ENCODE peak calls at places on chromosomes 12 and 14, in six cellular contexts. F is dorsolateral prefrontal cortex; L is left cardiac atrium; X is activated CD4-positive, CD25-positive, alpha-beta regulatory T cell treated with anti-CD3 and anti-CD28 coated beads, Interleukin-2, amount 50 U/mL, for 72 hours; A is CD8-positive, alpha-beta memory T cell; G is activated CD8-positive, alpha-beta memory T cell treated with anti-CD3 and anti-CD28 coated beads for 4 hours. W is an unnamed sample.

GRCh38 chr14:66619952-66620351 is 112.0 kb downstream of the GPHN start:
- DNase-seq in L (no peak), A (no peak), G (no peak), F (no peak), X (no peak), W (no peak)

GRCh38 chr12:127343941-127344340 is 923.0 kb upstream of the TMEM132C start:
- DNase-seq in F (no peak), G (no peak), X (no peak), L (no peak), A (no peak), W (no peak)

GRCh38 chr14:92922883-92923743 is at the start of gene CHGA:
- DNase-seq in F (peak), L (peak), A (peak), G (no peak), X (peak), W (no peak)

GRCh38 chr12:101209319-101210302 is at the start of gene SLC5A8:
- DNase-seq in G (no peak), A (no peak), F (no peak), L (no peak), X (no peak), W (no peak)

GRCh38 chr12:28253175-28253641 is 63.0 kb downstream of the CCDC91 start:
- DNase-seq in L (no peak), G (no peak), X (peak), A (no peak), F (no peak), W (no peak)

GRCh38 chr12:90188857-90189256 is 480.2 kb upstream of the ATP2B1 start:
- DNase-seq in F (no peak), A (no peak), L (no peak), X (no peak), G (no peak), W (no peak)

GRCh38 chr12:58502236-58502635 is 418.1 kb downstream of the LRIG3 start:
- DNase-seq in A (no peak), G (no peak), L (no peak), X (no peak), F (no peak), W (no peak)

GRCh38 chr12:41635731-41636130 is 447.6 kb downstream of the PDZRN4 start:
- DNase-seq in A (no peak), L (no peak), G (no peak), X (no peak), F (no peak), W (no peak)

GRCh38 chr14:100104523-100105300 is 39.5 kb downstream of the EVL start:
- DNase-seq in A (no peak), L (no peak), G (no peak), F (no peak), X (no peak), W (no peak)

GRCh38 chr12:111451649-111452129 is 46.0 kb downstream of the SH2B3 start:
- DNase-seq in L (no peak), X (no peak), A (no peak), F (no peak), G (no peak), W (no peak)

GRCh38 chr14:94593749-94594431 is 12.7 kb downstream of the SERPINA5 start:
- DNase-seq in L (no peak), X (no peak), G (no peak), F (no peak), A (no peak), W (no peak)

GRCh38 chr12:123398918-123399617 is 15.1 kb downstream of the KMT5A start:
- DNase-seq in X (no peak), G (no peak), A (no peak), F (peak), L (no peak), W (no peak)

GRCh38 chr14:103131580-103131979 is 8.3 kb downstream of the TNFAIP2 start:
- DNase-seq in L (no peak), X (no peak), F (no peak), G (no peak), A (no peak), W (no peak)

GRCh38 chr12:92593734-92594402 is 108.9 kb upstream of the PLEKHG7 start:
- DNase-seq in F (no peak), L (peak), X (peak), G (peak), A (peak), W (no peak)

GRCh38 chr12:54840293-54840692 is 14.0 kb upstream of the MUCL1 start:
- DNase-seq in F (no peak), A (no peak), L (no peak), G (no peak), X (no peak), W (no peak)

GRCh38 chr12:13573698-13574321 is 377.3 kb downstream of the EMP1 start:
- DNase-seq in X (no peak), G (no peak), F (no peak), A (no peak), L (no peak), W (no peak)

GRCh38 chr12:113082486-113083148 is 26.1 kb downstream of the DTX1 start:
- DNase-seq in L (no peak), A (no peak), F (no peak), G (no peak), X (no peak), W (no peak)

GRCh38 chr12:115213538-115213961 is 529.6 kb upstream of the TBX3 start:
- DNase-seq in L (peak), X (no peak), G (no peak), A (no peak), F (peak), W (no peak)

GRCh38 chr12:110809149-110809548 is 37.6 kb upstream of the CCDC63 start:
- DNase-seq in G (no peak), F (no peak), X (no peak), A (no peak), L (no peak), W (no peak)

GRCh38 chr12:102960766-102961487 is 3.5 kb downstream of the ASCL1 start:
- DNase-seq in G (no peak), L (no peak), A (no peak), F (peak), X (no peak), W (no peak)

GRCh38 chr12:65747338-65747737 is 76.9 kb upstream of the HMGA2 start:
- DNase-seq in A (no peak), F (no peak), L (no peak), X (no peak), G (no peak), W (no peak)

GRCh38 chr12:30878034-30878433 is 48.5 kb upstream of the TSPAN11 start:
- DNase-seq in A (no peak), X (no peak), F (no peak), G (no peak), L (no peak), W (no peak)

GRCh38 chr14:51534623-51535022 is 117.1 kb upstream of the FRMD6 start:
- DNase-seq in G (no peak), X (no peak), F (no peak), L (no peak), A (no peak), W (no peak)

GRCh38 chr14:104392396-104393198 is 187.0 kb upstream of the C14orf180 start:
- DNase-seq in F (peak), L (no peak), G (no peak), X (peak), A (no peak), W (peak)

GRCh38 chr14:23559010-23559920 is 3.2 kb downstream of the THTPA start:
- DNase-seq in G (peak), X (peak), A (peak), F (no peak), L (peak), W (no peak)

GRCh38 chr12:3445127-3445978 is 45.6 kb upstream of the PRMT8 start:
- DNase-seq in X (no peak), A (no peak), F (no peak), L (no peak), G (no peak), W (no peak)

GRCh38 chr12:44873898-44874297 is 2.2 kb downstream of the NELL2 start:
- DNase-seq in G (no peak), F (no peak), L (no peak), A (no peak), X (no peak), W (no peak)

GRCh38 chr12:132084681-132085635 is 59.2 kb downstream of the DDX51 start:
- DNase-seq in G (peak), F (no peak), A (peak), X (peak), L (peak), W (peak)

W was measured in aorta.